ENCODE peak calls at places on chromosomes 4 and X, in five cellular contexts. A, W, C, T and L are unnamed samples.

GRCh38 chr4:142480244-142480643 is 365.9 kb downstream of the INPP4B start:
- DNase-seq in W (no peak), C (no peak), T (peak), A (no peak), L (no peak)

GRCh38 chr4:6920174-6920573 is 10.5 kb downstream of the TBC1D14 start:
- DNase-seq in W (no peak), A (no peak), C (no peak), T (no peak), L (no peak)

GRCh38 chr4:88964450-88964849 is 92.5 kb downstream of the FAM13A start:
- DNase-seq in A (no peak), T (peak), C (no peak), W (no peak), L (no peak)

GRCh38 chr4:7964459-7964858 is 24.8 kb upstream of the AFAP1 start:
- DNase-seq in C (no peak), T (no peak), A (no peak), W (no peak), L (no peak)

GRCh38 chrX:72393836-72394517 is 88.3 kb upstream of the CITED1 start:
- DNase-seq in W (no peak), C (no peak), A (no peak), T (peak), L (no peak)

GRCh38 chr4:40998680-40999358 is 215.5 kb downstream of the APBB2 start:
- DNase-seq in T (peak), C (peak), W (no peak), A (peak), L (no peak)

GRCh38 chr4:55925235-55925634 is 23.5 kb upstream of the CEP135 start:
- DNase-seq in T (peak), A (no peak), C (no peak), W (no peak), L (no peak)

GRCh38 chr4:78369691-78370090 is 181.9 kb upstream of the ANXA3 start:
- DNase-seq in T (no peak), C (no peak), W (no peak), A (peak), L (no peak)

GRCh38 chr4:182179105-182179504 is 64.1 kb upstream of the TENM3 start:
- DNase-seq in C (no peak), A (peak), W (no peak), T (peak), L (no peak)

GRCh38 chrX:102833136-102833535 is 103.9 kb upstream of the RAB40AL start:
- DNase-seq in A (peak), W (no peak), T (peak), C (no peak), L (no peak)

GRCh38 chr4:174524242-174524641 is 2.0 kb upstream of the HPGD start:
- DNase-seq in T (no peak), A (no peak), C (peak), W (no peak), L (no peak)

GRCh38 chrX:123357941-123358340 is 173.9 kb downstream of the GRIA3 start:
- DNase-seq in A (no peak), W (no peak), T (no peak), C (no peak), L (no peak)

GRCh38 chr4:112234952-112235609 is 3.5 kb downstream of the AP1AR start:
- DNase-seq in T (peak), C (peak), W (peak), A (peak), L (peak)

GRCh38 chr4:31156221-31156620 is 436.1 kb downstream of the PCDH7 start:
- DNase-seq in A (no peak), T (no peak), C (no peak), W (no peak), L (no peak)

GRCh38 chrX:1463581-1464281 is 11.0 kb upstream of the ASMTL start:
- DNase-seq in W (no peak), T (no peak), A (no peak), C (no peak), L (no peak)

GRCh38 chr4:24164054-24164453 is 274.2 kb upstream of the PPARGC1A start:
- DNase-seq in W (no peak), A (no peak), T (peak), C (no peak), L (no peak)